ENCODE peak calls at places on chromosomes 1 and 21, in six cellular contexts. One of them, this sample, is unnamed.

GRCh38 chr1:219081943-219082925 is 91.4 kb upstream of the LYPLAL1 start:
- DNase-seq in IMR-90: no peak
- DNase-seq in uterus: no peak
- DNase-seq in endothelial cell of umbilical vein: no peak
- DNase-seq in transverse colon: no peak
- DNase-seq in sigmoid colon: no peak
- DNase-seq in this sample: no peak

GRCh38 chr1:15343729-15344128 is 66.0 kb upstream of the EFHD2 start:
- DNase-seq in uterus: peak
- DNase-seq in IMR-90: peak
- DNase-seq in sigmoid colon: peak
- DNase-seq in transverse colon: no peak
- DNase-seq in endothelial cell of umbilical vein: no peak
- DNase-seq in this sample: peak

GRCh38 chr1:30982431-30982830 is 73.9 kb upstream of the SDC3 start:
- DNase-seq in transverse colon: no peak
- DNase-seq in uterus: no peak
- DNase-seq in endothelial cell of umbilical vein: no peak
- DNase-seq in IMR-90: no peak
- DNase-seq in sigmoid colon: no peak
- DNase-seq in this sample: no peak

GRCh38 chr1:2298685-2299673 is 70.9 kb downstream of the SKI start:
- DNase-seq in sigmoid colon: no peak
- DNase-seq in endothelial cell of umbilical vein: no peak
- DNase-seq in IMR-90: no peak
- DNase-seq in transverse colon: no peak
- DNase-seq in uterus: no peak
- DNase-seq in this sample: no peak

GRCh38 chr21:17848228-17848627 is 29.1 kb upstream of the C21orf91 start:
- DNase-seq in sigmoid colon: peak
- DNase-seq in transverse colon: peak
- DNase-seq in IMR-90: peak
- DNase-seq in endothelial cell of umbilical vein: no peak
- DNase-seq in uterus: peak
- DNase-seq in this sample: no peak

GRCh38 chr1:85943526-85943925 is 213.0 kb downstream of the COL24A1 start:
- DNase-seq in sigmoid colon: no peak
- DNase-seq in endothelial cell of umbilical vein: no peak
- DNase-seq in transverse colon: no peak
- DNase-seq in IMR-90: no peak
- DNase-seq in uterus: no peak
- DNase-seq in this sample: no peak

GRCh38 chr1:83931658-83932253 is 67.2 kb downstream of the TTLL7 start:
- DNase-seq in IMR-90: peak
- DNase-seq in transverse colon: no peak
- DNase-seq in sigmoid colon: no peak
- DNase-seq in uterus: no peak
- DNase-seq in endothelial cell of umbilical vein: peak
- DNase-seq in this sample: peak

GRCh38 chr1:60897003-60897402 is 185.4 kb upstream of the NFIA start:
- DNase-seq in sigmoid colon: no peak
- DNase-seq in transverse colon: no peak
- DNase-seq in uterus: no peak
- DNase-seq in IMR-90: no peak
- DNase-seq in endothelial cell of umbilical vein: no peak
- DNase-seq in this sample: no peak

GRCh38 chr1:207002731-207003146 is 29.8 kb downstream of the C1orf116 start:
- DNase-seq in endothelial cell of umbilical vein: no peak
- DNase-seq in uterus: no peak
- DNase-seq in transverse colon: no peak
- DNase-seq in sigmoid colon: no peak
- DNase-seq in IMR-90: peak
- DNase-seq in this sample: no peak

GRCh38 chr1:32448773-32449456 is 16.0 kb upstream of the ZBTB8B start:
- DNase-seq in IMR-90: no peak
- DNase-seq in endothelial cell of umbilical vein: peak
- DNase-seq in sigmoid colon: no peak
- DNase-seq in transverse colon: no peak
- DNase-seq in uterus: no peak
- DNase-seq in this sample: no peak

DNA sequence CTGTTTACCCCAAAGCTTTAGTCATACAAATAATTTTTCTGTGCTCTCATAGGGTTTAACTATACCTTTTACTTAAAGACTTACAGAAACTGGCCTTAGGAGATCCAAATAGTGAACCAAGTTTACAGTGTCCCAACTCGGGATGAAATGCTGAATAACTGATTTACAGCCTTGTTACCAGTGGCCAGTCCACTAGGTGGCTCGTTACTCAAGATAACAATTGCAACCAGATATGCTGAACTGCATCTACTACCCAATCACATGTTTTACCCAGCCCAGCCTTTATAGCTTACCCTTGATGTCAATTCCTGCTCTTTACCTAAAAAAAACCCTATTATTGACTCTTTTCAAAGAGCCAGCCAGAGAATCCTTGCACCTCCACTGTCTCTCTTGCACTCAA is 1148.8 kb upstream of the ADGRL4 start:
- DNase-seq in endothelial cell of umbilical vein: no peak
- DNase-seq in transverse colon: no peak
- DNase-seq in sigmoid colon: no peak
- DNase-seq in uterus: no peak
- DNase-seq in IMR-90: peak
- DNase-seq in this sample: no peak
- TF ChIP-seq CTCF in endothelial cell of umbilical vein: no peak
- TF ChIP-seq CTCF in transverse colon: no peak
- TF ChIP-seq CTCF in sigmoid colon: no peak
- TF ChIP-seq CTCF in uterus: no peak
- TF ChIP-seq CTCF in IMR-90: peak
- TF ChIP-seq CTCF in this sample: no peak

DNA sequence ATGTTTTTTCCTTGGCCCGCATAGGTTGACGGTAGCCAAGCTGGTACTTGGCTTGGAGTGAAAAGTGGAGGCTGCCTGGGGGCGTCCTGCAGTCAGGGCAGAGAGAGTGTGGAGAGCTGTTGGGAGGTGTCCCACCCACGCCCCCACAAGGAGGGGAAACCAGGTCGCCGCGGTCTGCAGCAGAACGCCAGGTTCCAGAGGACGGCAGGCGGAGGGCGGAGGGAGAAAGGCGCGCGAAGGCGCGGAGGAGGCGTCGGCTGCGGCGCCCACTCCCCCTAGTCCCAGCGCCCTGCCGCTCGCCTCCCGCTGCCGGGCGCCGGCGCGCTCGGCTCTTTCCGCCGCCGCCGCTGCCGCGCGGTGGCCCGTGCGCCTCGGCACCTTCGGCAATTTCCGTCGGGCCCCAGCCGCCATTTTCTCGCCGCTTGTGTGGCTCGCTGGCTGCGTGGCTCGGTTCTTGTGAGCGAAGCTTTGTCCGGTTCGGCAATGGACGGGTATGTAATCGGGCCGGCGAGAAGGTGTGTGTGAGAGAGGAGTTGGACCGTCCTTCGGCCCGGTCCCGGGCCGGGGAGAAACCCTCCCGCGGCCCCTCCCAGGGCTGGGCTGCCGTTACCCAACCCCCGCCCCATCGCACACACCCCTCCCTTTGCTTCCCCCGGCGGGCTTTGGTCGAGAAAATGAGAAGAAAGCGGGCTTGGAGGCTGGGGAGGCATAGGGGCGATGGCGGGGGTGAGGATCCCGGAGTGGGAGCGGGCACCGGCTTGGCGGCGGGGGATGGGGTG is at the start of gene PTBP2:
- DNase-seq in sigmoid colon: peak
- DNase-seq in transverse colon: peak
- DNase-seq in IMR-90: peak
- DNase-seq in endothelial cell of umbilical vein: peak
- DNase-seq in uterus: peak
- DNase-seq in this sample: peak
- TF ChIP-seq POLR2A in sigmoid colon: peak
- TF ChIP-seq POLR2A in transverse colon: peak
- TF ChIP-seq POLR2A in IMR-90: peak
- TF ChIP-seq POLR2A in endothelial cell of umbilical vein: no peak
- TF ChIP-seq POLR2A in uterus: no peak
- TF ChIP-seq POLR2A in this sample: peak

GRCh38 chr1:22638476-22639234 is 2.2 kb downstream of the C1QA start:
- DNase-seq in transverse colon: no peak
- DNase-seq in IMR-90: no peak
- DNase-seq in endothelial cell of umbilical vein: no peak
- DNase-seq in uterus: no peak
- DNase-seq in sigmoid colon: no peak
- DNase-seq in this sample: no peak

GRCh38 chr1:22635436-22635835 is 992 bp upstream of the C1QA start:
- DNase-seq in uterus: no peak
- DNase-seq in transverse colon: no peak
- DNase-seq in IMR-90: no peak
- DNase-seq in endothelial cell of umbilical vein: no peak
- DNase-seq in sigmoid colon: no peak
- DNase-seq in this sample: no peak

GRCh38 chr1:22637952-22638445 is 1.6 kb downstream of the C1QA start:
- DNase-seq in sigmoid colon: no peak
- DNase-seq in transverse colon: no peak
- DNase-seq in endothelial cell of umbilical vein: no peak
- DNase-seq in IMR-90: no peak
- DNase-seq in uterus: no peak
- DNase-seq in this sample: no peak

GRCh38 chr1:22636369-22636768 is at the start of gene C1QA:
- DNase-seq in IMR-90: no peak
- DNase-seq in endothelial cell of umbilical vein: no peak
- DNase-seq in sigmoid colon: peak
- DNase-seq in transverse colon: peak
- DNase-seq in uterus: no peak
- DNase-seq in this sample: peak

GRCh38 chr1:22636927-22637326 is 499 bp downstream of the C1QA start:
- DNase-seq in sigmoid colon: no peak
- DNase-seq in transverse colon: no peak
- DNase-seq in endothelial cell of umbilical vein: no peak
- DNase-seq in IMR-90: no peak
- DNase-seq in uterus: no peak
- DNase-seq in this sample: no peak
- H3K4me3 ChIP-seq in sigmoid colon: peak
- H3K4me3 ChIP-seq in transverse colon: no peak
- H3K4me3 ChIP-seq in endothelial cell of umbilical vein: no peak
- H3K4me3 ChIP-seq in IMR-90: no peak
- H3K4me3 ChIP-seq in uterus: no peak
- H3K4me3 ChIP-seq in this sample: no peak

GRCh38 chr1:153261793-153262371 is 2.4 kb downstream of the LORICRIN start:
- DNase-seq in sigmoid colon: no peak
- DNase-seq in transverse colon: no peak
- DNase-seq in IMR-90: no peak
- DNase-seq in uterus: no peak
- DNase-seq in endothelial cell of umbilical vein: no peak
- DNase-seq in this sample: no peak

GRCh38 chr1:153262462-153263157 is 3.1 kb downstream of the LORICRIN start:
- DNase-seq in endothelial cell of umbilical vein: no peak
- DNase-seq in sigmoid colon: no peak
- DNase-seq in IMR-90: no peak
- DNase-seq in uterus: no peak
- DNase-seq in transverse colon: no peak
- DNase-seq in this sample: no peak

GRCh38 chr1:153260473-153260979 is 1.0 kb downstream of the LORICRIN start:
- DNase-seq in endothelial cell of umbilical vein: no peak
- DNase-seq in uterus: no peak
- DNase-seq in sigmoid colon: no peak
- DNase-seq in transverse colon: no peak
- DNase-seq in IMR-90: no peak
- DNase-seq in this sample: no peak

GRCh38 chr1:153260980-153261792 is 1.7 kb downstream of the LORICRIN start:
- DNase-seq in transverse colon: no peak
- DNase-seq in endothelial cell of umbilical vein: no peak
- DNase-seq in IMR-90: no peak
- DNase-seq in uterus: peak
- DNase-seq in sigmoid colon: peak
- DNase-seq in this sample: peak

GRCh38 chr1:153265457-153265856 is 6.0 kb downstream of the LORICRIN start:
- DNase-seq in endothelial cell of umbilical vein: no peak
- DNase-seq in sigmoid colon: no peak
- DNase-seq in uterus: no peak
- DNase-seq in IMR-90: no peak
- DNase-seq in transverse colon: no peak
- DNase-seq in this sample: no peak
- TF ChIP-seq CTCF in endothelial cell of umbilical vein: no peak
- TF ChIP-seq CTCF in sigmoid colon: no peak
- TF ChIP-seq CTCF in uterus: no peak
- TF ChIP-seq CTCF in IMR-90: no peak
- TF ChIP-seq CTCF in transverse colon: no peak
- TF ChIP-seq CTCF in this sample: no peak

GRCh38 chr1:205323794-205324193 is 2.2 kb upstream of the NUAK2 start:
- DNase-seq in endothelial cell of umbilical vein: no peak
- DNase-seq in sigmoid colon: no peak
- DNase-seq in uterus: no peak
- DNase-seq in transverse colon: no peak
- DNase-seq in IMR-90: no peak
- DNase-seq in this sample: no peak

GRCh38 chr1:205319081-205320018 is 2.2 kb downstream of the NUAK2 start:
- DNase-seq in endothelial cell of umbilical vein: peak
- DNase-seq in IMR-90: peak
- DNase-seq in transverse colon: peak
- DNase-seq in sigmoid colon: peak
- DNase-seq in uterus: peak
- DNase-seq in this sample: peak

GRCh38 chr1:205321959-205322283 is 376 bp upstream of the NUAK2 start:
- DNase-seq in endothelial cell of umbilical vein: no peak
- DNase-seq in IMR-90: no peak
- DNase-seq in uterus: no peak
- DNase-seq in transverse colon: no peak
- DNase-seq in sigmoid colon: no peak
- DNase-seq in this sample: no peak

GRCh38 chr1:205318231-205318991 is 3.1 kb downstream of the NUAK2 start:
- DNase-seq in transverse colon: peak
- DNase-seq in sigmoid colon: no peak
- DNase-seq in IMR-90: no peak
- DNase-seq in endothelial cell of umbilical vein: no peak
- DNase-seq in uterus: no peak
- DNase-seq in this sample: no peak

DNA sequence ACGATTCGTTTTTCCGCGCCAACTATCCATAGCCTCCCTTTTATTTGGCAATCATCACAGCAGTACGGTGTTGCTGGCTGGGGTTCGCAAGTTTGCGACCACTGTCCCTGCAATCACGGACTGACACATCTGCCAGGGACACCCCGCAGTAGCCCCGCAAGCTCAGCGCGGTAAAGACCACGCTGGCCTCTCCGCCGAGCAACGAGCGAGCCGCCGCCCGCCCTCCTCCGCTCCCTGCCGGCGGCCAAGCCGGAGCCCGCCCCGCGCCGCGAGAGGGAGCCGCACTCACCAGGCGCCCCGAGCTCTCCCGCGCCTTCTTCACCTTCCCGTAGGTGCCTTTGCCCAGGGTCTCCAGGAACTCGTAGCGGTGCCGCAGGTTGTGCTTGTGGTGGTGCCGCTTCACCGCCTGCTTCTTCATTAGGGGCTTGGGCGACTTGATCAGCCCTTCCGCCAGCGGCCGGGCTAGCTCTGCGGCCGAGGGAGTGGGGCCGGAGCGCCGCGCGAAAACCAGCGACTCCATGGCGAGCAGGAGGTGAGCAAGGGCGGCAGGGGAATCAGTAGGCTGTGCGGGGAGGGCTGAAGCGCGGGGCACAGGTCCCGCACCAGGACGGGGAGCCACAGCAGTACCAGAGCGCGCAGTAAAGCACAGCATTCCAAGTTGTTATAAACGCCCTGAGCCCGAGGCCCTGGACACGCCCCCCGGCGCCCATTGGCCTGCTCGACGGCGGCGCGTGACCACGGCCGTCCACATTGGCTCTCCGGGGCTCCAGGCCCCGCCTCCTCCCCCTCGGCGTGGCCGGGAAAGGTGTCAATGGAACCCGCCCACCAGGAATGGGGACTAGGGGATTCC is at the start of gene NUAK2:
- DNase-seq in transverse colon: peak
- DNase-seq in uterus: peak
- DNase-seq in sigmoid colon: peak
- DNase-seq in IMR-90: peak
- DNase-seq in endothelial cell of umbilical vein: peak
- DNase-seq in this sample: peak
- TF ChIP-seq POLR2A in transverse colon: peak
- TF ChIP-seq POLR2A in uterus: peak
- TF ChIP-seq POLR2A in sigmoid colon: no peak
- TF ChIP-seq POLR2A in IMR-90: peak
- TF ChIP-seq POLR2A in endothelial cell of umbilical vein: no peak
- TF ChIP-seq POLR2A in this sample: peak